ENCODE peak calls at places on chromosomes 5 and 9, in ten cellular contexts. N is nephron progenitor cell, F is fibroblast of mammary gland, B is RWPE1, X is progenitor cell of endocrine pancreas, Y is GM20000, I is neural crest cell, J is epithelial cell of esophagus, S is adrenal gland, Z is GM10248. R is an unnamed sample.

GRCh38 chr5:759111-759741 is 25.3 kb downstream of the ZDHHC11B start:
- DNase-seq in N (no peak), F (peak), B (no peak), X (peak), Y (peak), I (no peak), J (no peak), S (no peak), Z (no peak), R (no peak)

GRCh38 chr9:131678499-131679111 is 61.3 kb downstream of the RAPGEF1 start:
- DNase-seq in N (no peak), F (peak), B (peak), X (no peak), Y (peak), I (no peak), J (peak), S (peak), Z (peak), R (peak)

GRCh38 chr9:117869287-117869686 is 165.1 kb downstream of the TLR4 start:
- DNase-seq in N (no peak), F (no peak), B (no peak), X (no peak), Y (no peak), I (no peak), J (no peak), S (no peak), Z (no peak), R (no peak)

GRCh38 chr5:95930541-95930940 is 31.1 kb downstream of the ELL2 start:
- DNase-seq in N (no peak), F (no peak), B (no peak), X (no peak), Y (no peak), I (no peak), J (no peak), S (no peak), Z (no peak), R (no peak)

GRCh38 chr9:101476576-101477208 is 41.1 kb upstream of the ALDOB start:
- DNase-seq in N (no peak), F (no peak), B (no peak), X (no peak), Y (no peak), I (no peak), J (no peak), S (no peak), Z (no peak), R (no peak)

GRCh38 chr5:106875591-106876297 is 795.0 kb downstream of the EFNA5 start:
- DNase-seq in N (peak), F (peak), B (no peak), X (no peak), Y (peak), I (no peak), J (peak), S (peak), Z (peak), R (no peak)

GRCh38 chr9:125556046-125556445 is 151.0 kb downstream of the MAPKAP1 start:
- DNase-seq in N (no peak), F (no peak), B (no peak), X (no peak), Y (no peak), I (no peak), J (no peak), S (no peak), Z (no peak), R (no peak)

GRCh38 chr5:179470191-179470590 is 80.2 kb upstream of the RUFY1 start:
- DNase-seq in N (no peak), F (no peak), B (no peak), X (no peak), Y (no peak), I (no peak), J (no peak), S (no peak), Z (no peak), R (no peak)

GRCh38 chr5:169577966-169578365 is 5.6 kb upstream of the SPDL1 start:
- DNase-seq in N (no peak), F (peak), B (peak), X (no peak), Y (no peak), I (no peak), J (peak), S (no peak), Z (no peak), R (no peak)

GRCh38 chr5:132661231-132662003 is 3.4 kb downstream of the IL13 start:
- DNase-seq in N (no peak), F (peak), B (no peak), X (no peak), Y (peak), I (no peak), J (no peak), S (no peak), Z (peak), R (no peak)

GRCh38 chr5:206927-207536 is 10.9 kb downstream of the CCDC127 start:
- DNase-seq in N (no peak), F (no peak), B (no peak), X (no peak), Y (no peak), I (no peak), J (no peak), S (peak), Z (no peak), R (no peak)

GRCh38 chr9:112887377-112887776 is 3.3 kb downstream of the SLC46A2 start:
- DNase-seq in N (no peak), F (peak), B (no peak), X (no peak), Y (no peak), I (no peak), J (no peak), S (no peak), Z (no peak), R (no peak)

GRCh38 chr9:68651280-68651893 is 53.7 kb upstream of the PIP5K1B start:
- DNase-seq in N (no peak), F (no peak), B (no peak), X (no peak), Y (no peak), I (no peak), J (no peak), S (no peak), Z (no peak), R (no peak)

GRCh38 chr9:78397045-78397843 is 100.3 kb downstream of the PSAT1 start:
- DNase-seq in N (no peak), F (no peak), B (no peak), X (no peak), Y (no peak), I (no peak), J (no peak), S (no peak), Z (no peak), R (no peak)

GRCh38 chr9:7376213-7376612 is 423.4 kb downstream of the DMAC1 start:
- DNase-seq in N (no peak), F (no peak), B (no peak), X (no peak), Y (no peak), I (no peak), J (no peak), S (no peak), Z (no peak), R (no peak)

GRCh38 chr5:116291271-116291670 is 206.4 kb downstream of the COMMD10 start:
- DNase-seq in N (no peak), F (no peak), B (no peak), X (no peak), Y (no peak), I (no peak), J (no peak), S (no peak), Z (no peak), R (no peak)

GRCh38 chr5:24633705-24634325 is 11.0 kb downstream of the CDH10 start:
- DNase-seq in N (peak), F (peak), B (peak), X (no peak), Y (peak), I (peak), J (peak), S (no peak), Z (peak), R (no peak)

GRCh38 chr5:120326651-120327050 is 137.4 kb upstream of the PRR16 start:
- DNase-seq in N (no peak), F (peak), B (no peak), X (no peak), Y (no peak), I (no peak), J (no peak), S (no peak), Z (no peak), R (peak)

GRCh38 chr9:25716220-25716872 is 38.1 kb upstream of the TUSC1 start:
- DNase-seq in N (peak), F (peak), B (peak), X (peak), Y (no peak), I (peak), J (peak), S (peak), Z (no peak), R (peak)

GRCh38 chr5:120062515-120062917 is 401.6 kb upstream of the PRR16 start:
- DNase-seq in N (no peak), F (peak), B (no peak), X (no peak), Y (no peak), I (no peak), J (peak), S (no peak), Z (no peak), R (no peak)

GRCh38 chr5:43000198-43000840 is 39.8 kb downstream of the ANXA2R start:
- DNase-seq in N (peak), F (peak), B (no peak), X (no peak), Y (no peak), I (no peak), J (peak), S (peak), Z (no peak), R (no peak)

GRCh38 chr5:148807845-148808244 is 18.6 kb upstream of the ADRB2 start:
- DNase-seq in N (no peak), F (no peak), B (no peak), X (no peak), Y (no peak), I (no peak), J (peak), S (no peak), Z (no peak), R (no peak)

GRCh38 chr9:33161011-33161588 is 6.0 kb downstream of the B4GALT1 start:
- DNase-seq in N (no peak), F (peak), B (peak), X (no peak), Y (peak), I (no peak), J (peak), S (peak), Z (no peak), R (peak)

GRCh38 chr5:55421074-55421529 is 113.3 kb downstream of the MTREX start:
- DNase-seq in N (no peak), F (peak), B (no peak), X (no peak), Y (peak), I (no peak), J (peak), S (no peak), Z (peak), R (no peak)

GRCh38 chr9:92947268-92948031 is at the start of gene FGD3:
- DNase-seq in N (peak), F (no peak), B (peak), X (peak), Y (no peak), I (peak), J (peak), S (peak), Z (no peak), R (no peak)

GRCh38 chr5:16271851-16272250 is 92.3 kb upstream of the MARCHF11 start:
- DNase-seq in N (no peak), F (no peak), B (no peak), X (no peak), Y (no peak), I (no peak), J (peak), S (no peak), Z (no peak), R (no peak)

GRCh38 chr5:138022912-138023311 is 10.0 kb downstream of the FAM13B start:
- DNase-seq in N (no peak), F (no peak), B (no peak), X (no peak), Y (no peak), I (no peak), J (peak), S (no peak), Z (no peak), R (no peak)

GRCh38 chr9:21883642-21884041 is 81.2 kb downstream of the MTAP start:
- DNase-seq in N (no peak), F (no peak), B (no peak), X (no peak), Y (no peak), I (no peak), J (no peak), S (no peak), Z (no peak), R (no peak)

GRCh38 chr5:140162781-140163180 is 12.2 kb upstream of the CYSTM1 start:
- DNase-seq in N (no peak), F (no peak), B (no peak), X (no peak), Y (no peak), I (no peak), J (no peak), S (no peak), Z (no peak), R (no peak)

GRCh38 chr5:172695431-172696054 is 54.5 kb downstream of the NEURL1B start:
- DNase-seq in N (no peak), F (no peak), B (no peak), X (no peak), Y (no peak), I (no peak), J (no peak), S (no peak), Z (no peak), R (no peak)

GRCh38 chr9:120841930-120842684 is 615 bp downstream of the PSMD5 start:
- DNase-seq in N (no peak), F (peak), B (peak), X (no peak), Y (peak), I (no peak), J (peak), S (no peak), Z (no peak), R (no peak)

GRCh38 chr5:97182571-97183099 is 412 bp downstream of the RIOK2 start:
- DNase-seq in N (no peak), F (peak), B (peak), X (no peak), Y (no peak), I (no peak), J (peak), S (no peak), Z (no peak), R (no peak)

GRCh38 chr9:124202447-124202971 is 55.2 kb upstream of the NEK6 start:
- DNase-seq in N (no peak), F (no peak), B (no peak), X (no peak), Y (peak), I (no peak), J (no peak), S (peak), Z (peak), R (no peak)

GRCh38 chr9:133421615-133422542 is at the start of gene ADAMTS13:
- DNase-seq in N (no peak), F (peak), B (no peak), X (no peak), Y (peak), I (no peak), J (peak), S (no peak), Z (peak), R (no peak)

GRCh38 chr5:80959768-80960442 is at the start of gene RASGRF2:
- DNase-seq in N (peak), F (no peak), B (peak), X (peak), Y (peak), I (peak), J (peak), S (peak), Z (no peak), R (no peak)

DNA sequence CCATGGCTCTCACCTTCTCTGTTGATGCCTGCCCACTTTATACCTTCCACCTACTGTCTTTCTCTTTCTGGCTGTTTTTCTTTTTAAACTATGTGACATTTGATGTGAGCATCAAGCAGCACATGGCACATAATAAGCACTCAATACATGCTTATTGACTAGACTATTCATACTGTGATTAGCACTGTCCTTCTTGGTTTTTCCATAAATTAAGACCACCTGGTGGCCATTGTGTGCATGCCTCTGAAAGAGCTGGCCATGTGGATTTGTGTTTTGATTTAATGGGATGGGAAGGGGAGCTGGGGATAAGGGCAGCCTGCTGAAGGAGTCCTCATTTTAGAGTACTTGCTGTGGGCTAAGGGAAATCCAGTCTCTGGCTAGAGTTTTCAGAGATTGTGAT is 79.4 kb downstream of the ARHGEF28 start:
- DNase-seq in N (no peak), F (no peak), B (no peak), X (no peak), Y (no peak), I (no peak), J (no peak), S (no peak), Z (no peak), R (no peak)
- TF ChIP-seq CTCF in N (no peak), F (no peak), B (no peak), X (peak), Y (no peak), I (peak), J (peak), S (no peak), Z (no peak), R (no peak)

GRCh38 chr5:145863005-145863404 is 9.8 kb downstream of the GRXCR2 start:
- DNase-seq in N (no peak), F (no peak), B (no peak), X (no peak), Y (no peak), I (no peak), J (no peak), S (no peak), Z (no peak), R (no peak)
- TF ChIP-seq CTCF in N (no peak), F (no peak), B (no peak), X (no peak), Y (no peak), I (no peak), J (no peak), S (no peak), Z (no peak), R (no peak)

GRCh38 chr5:54291498-54291897 is 18.9 kb downstream of the ARL15 start:
- DNase-seq in N (no peak), F (no peak), B (peak), X (no peak), Y (no peak), I (no peak), J (peak), S (no peak), Z (no peak), R (no peak)

GRCh38 chr5:54296386-54296785 is 14.0 kb downstream of the ARL15 start:
- DNase-seq in N (no peak), F (no peak), B (no peak), X (no peak), Y (no peak), I (no peak), J (no peak), S (no peak), Z (no peak), R (no peak)

GRCh38 chr5:54292866-54293265 is 17.5 kb downstream of the ARL15 start:
- DNase-seq in N (no peak), F (no peak), B (no peak), X (no peak), Y (no peak), I (no peak), J (no peak), S (no peak), Z (no peak), R (no peak)

GRCh38 chr5:54295658-54296276 is 14.6 kb downstream of the ARL15 start:
- DNase-seq in N (no peak), F (no peak), B (no peak), X (no peak), Y (no peak), I (no peak), J (no peak), S (no peak), Z (no peak), R (no peak)

DNA sequence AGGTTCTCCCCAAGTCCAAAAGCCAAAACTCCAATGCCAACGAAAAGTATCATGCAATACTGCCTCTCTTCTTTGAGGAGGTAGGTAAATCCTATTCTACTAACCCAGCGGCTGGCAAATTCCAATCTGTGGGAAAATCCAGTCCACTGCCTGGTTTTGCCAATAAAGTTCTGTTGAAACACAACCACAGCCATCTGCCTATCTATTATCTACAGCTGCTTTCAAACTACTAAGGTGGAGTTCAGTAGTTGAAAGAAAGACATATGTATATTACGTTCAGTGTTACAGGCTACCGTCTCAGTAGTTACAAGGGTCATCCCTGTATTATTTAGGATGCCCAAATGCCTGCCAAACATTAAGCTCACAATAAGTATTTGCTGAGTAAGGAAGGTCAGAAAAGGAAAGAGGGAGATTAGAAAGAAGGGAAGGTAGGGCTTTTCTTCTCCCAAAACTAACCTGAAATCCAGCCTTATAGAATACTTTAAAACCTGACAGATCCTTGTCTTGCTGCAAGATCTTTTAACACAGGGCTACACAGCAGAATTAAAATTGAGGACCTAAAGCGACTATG is 16.2 kb downstream of the ARL15 start:
- DNase-seq in N (no peak), F (no peak), B (no peak), X (no peak), Y (no peak), I (no peak), J (no peak), S (no peak), Z (no peak), R (no peak)
- TF ChIP-seq CTCF in N (no peak), F (no peak), B (no peak), X (no peak), Y (no peak), I (no peak), J (no peak), S (no peak), Z (no peak), R (no peak)

GRCh38 chr5:134738963-134739661 is 764 bp downstream of the CAMLG start:
- DNase-seq in N (peak), F (peak), B (peak), X (no peak), Y (peak), I (peak), J (peak), S (peak), Z (peak), R (no peak)
- TF ChIP-seq CTCF in N (no peak), F (no peak), B (peak), X (peak), Y (peak), I (no peak), J (peak), S (peak), Z (peak), R (no peak)

GRCh38 chr9:35725362-35725761 is 6.6 kb downstream of the TLN1 start:
- DNase-seq in N (no peak), F (no peak), B (no peak), X (no peak), Y (no peak), I (no peak), J (no peak), S (no peak), Z (no peak), R (no peak)
- TF ChIP-seq CTCF in N (no peak), F (no peak), B (no peak), X (no peak), Y (no peak), I (no peak), J (no peak), S (no peak), Z (no peak), R (no peak)

R was measured in AG09319.